ENCODE peak calls at places on chromosome 9, in eight cellular contexts. S is body of pancreas, M is adrenal gland, U is Panc1, L is brain microvascular endothelial cell, Y is fibroblast of lung, O is fibroblast of pulmonary artery, R is neural progenitor cell. X is an unnamed sample.

GRCh38 chr9:137801023-137801319 is 76.6 kb upstream of the CACNA1B start:
- DNase-seq in Y (no peak), O (no peak), U (no peak), R (no peak), M (no peak), S (no peak), L (no peak), X (no peak)

GRCh38 chr9:84379740-84380139 is 39.2 kb upstream of the SLC28A3 start:
- DNase-seq in S (no peak), Y (peak), O (peak), U (no peak), M (no peak), L (no peak), R (no peak), X (no peak)

GRCh38 chr9:110040788-110041187 is 167.2 kb downstream of the C9orf152 start:
- DNase-seq in O (peak), U (no peak), S (no peak), L (no peak), M (no peak), R (no peak), Y (peak), X (no peak)

GRCh38 chr9:38423273-38423938 is 848 bp downstream of the IGFBPL1 start:
- DNase-seq in Y (no peak), R (no peak), O (no peak), U (no peak), S (no peak), L (no peak), M (no peak), X (no peak)

GRCh38 chr9:120151149-120151548 is 428.8 kb downstream of the CDK5RAP2 start:
- DNase-seq in Y (no peak), L (no peak), R (no peak), U (no peak), S (no peak), M (no peak), O (no peak), X (no peak)

GRCh38 chr9:87883274-87883673 is 597 bp downstream of the SPATA31E1 start:
- DNase-seq in M (no peak), R (no peak), U (no peak), O (no peak), S (no peak), Y (no peak), L (no peak), X (no peak)

GRCh38 chr9:110104201-110104845 is 103.6 kb downstream of the C9orf152 start:
- DNase-seq in S (no peak), R (no peak), L (peak), U (no peak), Y (peak), M (no peak), O (peak), X (no peak)

GRCh38 chr9:137740311-137740710 is 121.5 kb downstream of the EHMT1 start:
- DNase-seq in M (peak), R (no peak), L (peak), U (no peak), Y (peak), O (peak), S (no peak), X (no peak)

GRCh38 chr9:113568081-113568435 is 104.5 kb downstream of the RGS3 start:
- DNase-seq in S (no peak), R (no peak), L (no peak), Y (no peak), U (no peak), O (no peak), M (no peak), X (no peak)

GRCh38 chr9:16515207-16515606 is 355.3 kb downstream of the BNC2 start:
- DNase-seq in R (peak), L (no peak), S (no peak), U (no peak), M (no peak), O (no peak), Y (peak), X (no peak)

GRCh38 chr9:5671711-5672353 is 42.9 kb downstream of the RIC1 start:
- DNase-seq in L (no peak), S (no peak), M (no peak), R (peak), Y (no peak), U (no peak), O (no peak), X (peak)

GRCh38 chr9:15355669-15356068 is 48.7 kb upstream of the TTC39B start:
- DNase-seq in R (no peak), U (no peak), M (no peak), O (no peak), S (no peak), L (no peak), Y (no peak), X (no peak)

GRCh38 chr9:35529156-35529823 is 39.4 kb downstream of the RUSC2 start:
- DNase-seq in M (no peak), S (no peak), Y (no peak), O (no peak), U (no peak), L (no peak), R (no peak), X (no peak)

GRCh38 chr9:128972956-128973355 is 25.5 kb downstream of the NUP188 start:
- DNase-seq in R (no peak), U (peak), M (peak), Y (peak), O (peak), L (peak), S (no peak), X (peak)

GRCh38 chr9:123941535-123942070 is 11.7 kb upstream of the DENND1A start:
- DNase-seq in R (no peak), Y (no peak), O (no peak), S (no peak), M (no peak), L (no peak), U (no peak), X (no peak)

GRCh38 chr9:445033-445432 is 230.4 kb downstream of the DOCK8 start:
- DNase-seq in Y (peak), L (peak), R (no peak), S (peak), O (peak), M (peak), U (no peak), X (peak)

GRCh38 chr9:34550016-34550680 is 27.4 kb upstream of the ENHO start:
- DNase-seq in R (no peak), Y (no peak), O (no peak), S (peak), U (no peak), M (no peak), L (no peak), X (no peak)

GRCh38 chr9:95874303-95874988 is 1.0 kb upstream of the ERCC6L2 start:
- DNase-seq in O (peak), L (no peak), S (no peak), M (peak), R (peak), U (no peak), Y (peak), X (no peak)

GRCh38 chr9:97900103-97900737 is 22.1 kb downstream of the TRMO start:
- DNase-seq in S (no peak), Y (peak), L (peak), M (peak), U (no peak), O (peak), R (no peak), X (no peak)

GRCh38 chr9:21728781-21729180 is 73.7 kb upstream of the MTAP start:
- DNase-seq in Y (peak), S (no peak), O (peak), L (peak), U (no peak), M (no peak), R (no peak), X (no peak)

GRCh38 chr9:132424857-132425702 is 15.1 kb downstream of the CFAP77 start:
- DNase-seq in R (peak), M (no peak), U (no peak), O (no peak), L (no peak), Y (no peak), S (no peak), X (no peak)

GRCh38 chr9:79131876-79132377 is 439.8 kb upstream of the TLE4 start:
- DNase-seq in R (peak), S (no peak), O (no peak), U (no peak), L (no peak), Y (no peak), M (no peak), X (no peak)

GRCh38 chr9:79131375-79131774 is 440.4 kb upstream of the TLE4 start:
- DNase-seq in O (no peak), Y (no peak), R (no peak), S (no peak), L (no peak), U (no peak), M (no peak), X (no peak)

GRCh38 chr9:79129865-79130480 is 441.8 kb upstream of the TLE4 start:
- DNase-seq in U (peak), O (peak), L (peak), S (peak), Y (peak), R (peak), M (peak), X (peak)

GRCh38 chr9:79134654-79135053 is 437.1 kb upstream of the TLE4 start:
- DNase-seq in Y (peak), S (no peak), R (peak), O (peak), M (no peak), U (no peak), L (peak), X (no peak)
- TF ChIP-seq CTCF in Y (no peak), S (peak), R (peak), O (peak), M (no peak), U (peak), L (peak), X (peak)

GRCh38 chr9:117868594-117868993 is 164.4 kb downstream of the TLR4 start:
- DNase-seq in O (no peak), R (no peak), U (no peak), L (no peak), S (no peak), M (no peak), Y (no peak), X (no peak)
- H3K4me3 ChIP-seq in O (no peak), R (no peak), U (no peak), L (no peak), S (no peak), M (no peak), Y (no peak), X (no peak)

GRCh38 chr9:72601595-72601994 is 80.2 kb downstream of the TMC1 start:
- DNase-seq in O (no peak), S (no peak), L (no peak), M (peak), U (no peak), Y (no peak), R (no peak), X (no peak)
- TF ChIP-seq CTCF in O (no peak), S (no peak), L (no peak), M (no peak), U (no peak), Y (no peak), R (no peak), X (no peak)

GRCh38 chr9:101270325-101270701 is 114.5 kb downstream of the BAAT start:
- DNase-seq in R (no peak), L (no peak), M (no peak), S (no peak), O (peak), U (no peak), Y (no peak), X (no peak)

GRCh38 chr9:101275671-101276250 is 109.0 kb downstream of the BAAT start:
- DNase-seq in S (no peak), Y (no peak), L (no peak), U (no peak), M (no peak), O (no peak), R (no peak), X (no peak)

GRCh38 chr9:101271102-101271501 is 113.7 kb downstream of the BAAT start:
- DNase-seq in R (no peak), S (no peak), O (no peak), M (no peak), L (no peak), U (no peak), Y (no peak), X (no peak)

GRCh38 chr9:101269596-101270324 is 115.0 kb downstream of the BAAT start:
- DNase-seq in Y (no peak), R (peak), L (no peak), U (no peak), O (no peak), M (no peak), S (no peak), X (no peak)

DNA sequence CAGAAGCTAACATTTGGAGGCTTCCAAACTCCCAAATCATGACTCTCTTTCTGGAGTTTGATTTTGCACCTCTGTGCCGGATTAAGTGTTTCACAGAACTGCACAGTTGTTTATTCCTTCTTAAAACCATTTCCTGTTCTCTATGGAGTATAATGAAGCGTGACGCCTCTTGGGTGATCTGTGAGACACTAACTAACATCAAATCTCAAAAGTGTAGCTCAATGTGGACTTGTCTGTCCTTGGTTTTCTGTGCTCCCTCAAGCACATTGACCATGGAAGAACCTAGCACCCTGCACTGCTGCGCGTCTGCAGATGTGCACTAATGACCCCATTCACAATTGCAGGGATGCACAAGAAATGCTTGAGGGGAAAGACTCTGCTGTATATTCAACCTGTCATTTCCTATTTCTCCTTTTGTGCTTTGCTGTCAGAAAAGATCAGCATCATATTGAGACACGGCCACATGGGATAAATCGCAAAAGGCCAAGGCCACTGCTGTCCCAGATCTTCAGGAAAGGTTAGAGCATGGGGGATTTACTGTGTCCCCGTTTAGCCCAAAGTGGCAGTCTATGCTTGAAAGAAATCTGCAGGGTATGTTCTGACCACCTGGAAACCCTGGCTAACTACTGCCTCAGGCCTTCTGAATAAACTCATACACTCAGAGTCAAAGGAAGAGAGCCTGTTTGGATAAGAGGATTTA is 109.7 kb downstream of the BAAT start:
- DNase-seq in Y (no peak), O (no peak), S (no peak), R (peak), U (no peak), L (no peak), M (no peak), X (no peak)
- H3K4me3 ChIP-seq in Y (no peak), O (no peak), S (no peak), R (no peak), U (no peak), L (no peak), M (no peak), X (no peak)

GRCh38 chr9:135671591-135672041 is 8.5 kb downstream of the LCN9 start:
- DNase-seq in Y (no peak), M (no peak), O (no peak), L (no peak), R (peak), S (no peak), U (no peak), X (no peak)
- TF ChIP-seq CTCF in Y (no peak), M (no peak), O (no peak), L (no peak), R (peak), S (no peak), U (no peak), X (no peak)

GRCh38 chr9:130711469-130711868 is 17.9 kb downstream of the EXOSC2 start:
- DNase-seq in R (no peak), O (no peak), L (no peak), S (no peak), U (no peak), M (no peak), Y (no peak), X (no peak)

GRCh38 chr9:130712564-130713285 is 19.1 kb downstream of the EXOSC2 start:
- DNase-seq in R (peak), Y (peak), L (peak), S (peak), O (peak), U (peak), M (peak), X (peak)

GRCh38 chr9:130715270-130716077 is 21.9 kb downstream of the EXOSC2 start:
- DNase-seq in L (no peak), R (no peak), M (no peak), S (no peak), U (no peak), O (peak), Y (peak), X (no peak)

GRCh38 chr9:130713286-130713975 is 19.9 kb downstream of the EXOSC2 start:
- DNase-seq in M (peak), S (peak), Y (peak), O (peak), U (no peak), L (no peak), R (no peak), X (no peak)

GRCh38 chr9:130714586-130715110 is 21.1 kb downstream of the EXOSC2 start:
- DNase-seq in M (no peak), L (no peak), Y (peak), U (no peak), R (no peak), O (peak), S (no peak), X (no peak)
- H3K4me3 ChIP-seq in M (peak), L (peak), Y (peak), U (peak), R (peak), O (peak), S (no peak), X (peak)

DNA sequence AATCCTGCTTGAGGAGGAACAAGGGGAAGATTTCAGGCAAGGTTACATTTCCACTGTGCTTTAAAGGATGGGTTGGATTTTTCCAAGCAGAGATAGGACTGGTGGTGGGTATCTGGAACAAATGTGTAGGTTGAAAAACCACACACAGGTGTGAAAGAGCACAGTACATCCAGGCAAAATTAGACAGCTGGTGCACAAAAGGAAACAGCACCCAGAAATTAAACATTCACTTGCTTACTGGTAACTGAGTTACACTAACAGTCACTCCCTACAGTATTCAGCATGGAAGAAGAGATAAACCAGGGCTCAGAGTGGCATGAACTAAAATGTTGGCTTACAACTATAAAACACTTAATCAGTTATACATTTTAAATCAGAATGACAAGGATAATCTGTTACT is 81.5 kb upstream of the RASEF start:
- DNase-seq in U (no peak), R (no peak), M (no peak), Y (no peak), S (no peak), O (no peak), L (no peak), X (no peak)
- TF ChIP-seq CTCF in U (no peak), R (no peak), M (no peak), Y (no peak), S (no peak), O (no peak), L (no peak), X (no peak)

X was measured in kidney epithelial cell.